ENCODE peak calls at places on chromosomes 6 and 20, in six cellular contexts. One of them, this sample, is unnamed.

GRCh38 chr6:137191670-137192069 is 18.2 kb upstream of the IL22RA2 start:
- DNase-seq in GM12878: no peak
- DNase-seq in GM12892: no peak
- DNase-seq in H1: no peak
- DNase-seq in K562: no peak
- DNase-seq in HepG2: no peak
- DNase-seq in this sample: no peak

GRCh38 chr20:38523697-38524096 is 51.1 kb downstream of the RALGAPB start:
- DNase-seq in GM12878: no peak
- DNase-seq in GM12892: no peak
- DNase-seq in H1: no peak
- DNase-seq in K562: no peak
- DNase-seq in HepG2: no peak
- DNase-seq in this sample: no peak

GRCh38 chr6:29953001-29953436 is 10.7 kb downstream of the HLA-A start:
- DNase-seq in GM12878: no peak
- DNase-seq in GM12892: no peak
- DNase-seq in H1: no peak
- DNase-seq in K562: no peak
- DNase-seq in HepG2: no peak
- DNase-seq in this sample: no peak

GRCh38 chr6:82959385-82959941 is 106.2 kb downstream of the UBE3D start:
- DNase-seq in GM12878: no peak
- DNase-seq in GM12892: no peak
- DNase-seq in H1: peak
- DNase-seq in K562: no peak
- DNase-seq in HepG2: no peak
- DNase-seq in this sample: no peak

GRCh38 chr6:514396-514973 is 122.9 kb downstream of the IRF4 start:
- DNase-seq in GM12878: no peak
- DNase-seq in GM12892: no peak
- DNase-seq in H1: no peak
- DNase-seq in K562: no peak
- DNase-seq in HepG2: no peak
- DNase-seq in this sample: no peak

GRCh38 chr6:9464583-9464982 is 950.3 kb downstream of the TFAP2A start:
- DNase-seq in GM12878: no peak
- DNase-seq in GM12892: no peak
- DNase-seq in H1: no peak
- DNase-seq in K562: no peak
- DNase-seq in HepG2: no peak
- DNase-seq in this sample: no peak

GRCh38 chr6:22026160-22026678 is 270.6 kb downstream of the PRL start:
- DNase-seq in GM12878: no peak
- DNase-seq in GM12892: no peak
- DNase-seq in H1: no peak
- DNase-seq in K562: no peak
- DNase-seq in HepG2: no peak
- DNase-seq in this sample: no peak

GRCh38 chr6:131966443-131966842 is 15.3 kb upstream of the CCN2 start:
- DNase-seq in GM12878: no peak
- DNase-seq in GM12892: no peak
- DNase-seq in H1: no peak
- DNase-seq in K562: no peak
- DNase-seq in HepG2: no peak
- DNase-seq in this sample: no peak

GRCh38 chr6:87115402-87116135 is 20.7 kb upstream of the CGA start:
- DNase-seq in GM12878: no peak
- DNase-seq in GM12892: no peak
- DNase-seq in H1: no peak
- DNase-seq in K562: no peak
- DNase-seq in HepG2: no peak
- DNase-seq in this sample: peak

GRCh38 chr6:107657755-107658461 is 166.2 kb downstream of the SCML4 start:
- DNase-seq in GM12878: peak
- DNase-seq in GM12892: no peak
- DNase-seq in H1: no peak
- DNase-seq in K562: no peak
- DNase-seq in HepG2: no peak
- DNase-seq in this sample: no peak

GRCh38 chr6:75943381-75943780 is 129.1 kb downstream of the IMPG1 start:
- DNase-seq in GM12878: no peak
- DNase-seq in GM12892: no peak
- DNase-seq in H1: no peak
- DNase-seq in K562: no peak
- DNase-seq in HepG2: no peak
- DNase-seq in this sample: no peak

GRCh38 chr6:154861825-154862224 is 128.6 kb downstream of the SCAF8 start:
- DNase-seq in GM12878: no peak
- DNase-seq in GM12892: no peak
- DNase-seq in H1: no peak
- DNase-seq in K562: no peak
- DNase-seq in HepG2: no peak
- DNase-seq in this sample: no peak

GRCh38 chr6:116382587-116382986 is 11.8 kb downstream of the DSE start:
- DNase-seq in GM12878: no peak
- DNase-seq in GM12892: no peak
- DNase-seq in H1: no peak
- DNase-seq in K562: no peak
- DNase-seq in HepG2: no peak
- DNase-seq in this sample: no peak

GRCh38 chr20:56245761-56246160 is 2.8 kb upstream of the MC3R start:
- DNase-seq in GM12878: no peak
- DNase-seq in GM12892: no peak
- DNase-seq in H1: no peak
- DNase-seq in K562: no peak
- DNase-seq in HepG2: no peak
- DNase-seq in this sample: no peak

GRCh38 chr6:80181352-80182081 is 75.0 kb downstream of the BCKDHB start:
- DNase-seq in GM12878: no peak
- DNase-seq in GM12892: no peak
- DNase-seq in H1: no peak
- DNase-seq in K562: no peak
- DNase-seq in HepG2: no peak
- DNase-seq in this sample: no peak

GRCh38 chr6:142846883-142847287 is 98.1 kb downstream of the HIVEP2 start:
- DNase-seq in GM12878: no peak
- DNase-seq in GM12892: no peak
- DNase-seq in H1: no peak
- DNase-seq in K562: no peak
- DNase-seq in HepG2: peak
- DNase-seq in this sample: no peak

GRCh38 chr6:167543602-167544506 is 219.0 kb downstream of the TTLL2 start:
- DNase-seq in GM12878: no peak
- DNase-seq in GM12892: no peak
- DNase-seq in H1: no peak
- DNase-seq in K562: no peak
- DNase-seq in HepG2: no peak
- DNase-seq in this sample: no peak
- TF ChIP-seq POLR2AphosphoS5 in GM12878: no peak
- TF ChIP-seq POLR2AphosphoS5 in GM12892: no peak
- TF ChIP-seq POLR2AphosphoS5 in H1: no peak
- TF ChIP-seq POLR2AphosphoS5 in K562: no peak
- TF ChIP-seq POLR2AphosphoS5 in HepG2: no peak
- TF ChIP-seq POLR2AphosphoS5 in this sample: no peak

DNA sequence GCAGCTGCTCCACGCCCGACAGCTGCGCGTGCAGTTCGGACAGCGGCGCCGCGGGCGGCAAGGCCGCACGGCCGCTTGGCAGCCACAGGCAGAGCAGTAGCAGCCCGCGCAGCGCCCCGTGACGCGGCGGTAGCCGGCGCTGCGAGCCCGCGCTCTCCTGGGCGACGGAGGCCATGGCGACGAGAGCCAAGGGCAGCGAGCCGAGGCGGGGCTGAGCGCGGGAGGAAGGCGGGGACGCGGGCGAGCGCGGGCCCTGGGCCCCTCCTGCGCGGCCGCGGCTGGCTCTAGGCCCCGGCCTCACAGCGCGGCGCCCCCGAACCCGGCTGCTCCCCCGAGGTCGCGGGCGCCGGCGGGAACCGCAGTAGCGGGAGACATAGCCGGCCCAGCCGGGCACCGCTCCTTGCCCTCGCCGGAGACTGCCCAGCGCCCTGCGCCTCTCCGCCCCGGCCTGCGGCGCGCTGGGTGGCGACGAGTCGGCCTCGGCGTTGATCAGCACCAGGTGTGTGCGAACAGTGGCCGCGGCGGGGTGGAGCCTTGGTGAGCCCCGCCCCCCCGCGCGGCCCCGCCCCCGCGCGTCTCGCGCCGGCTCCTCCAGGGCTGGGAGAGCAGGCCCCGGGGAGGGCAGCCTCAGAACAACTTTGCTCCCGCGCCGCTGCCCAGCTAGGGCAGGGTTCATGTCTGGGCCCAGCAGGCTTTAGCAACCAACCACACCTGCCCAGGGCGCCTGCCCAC is at the start of gene LRP11:
- DNase-seq in GM12878: no peak
- DNase-seq in GM12892: peak
- DNase-seq in H1: peak
- DNase-seq in K562: peak
- DNase-seq in HepG2: peak
- DNase-seq in this sample: peak
- TF ChIP-seq TAF1 in GM12878: no peak
- TF ChIP-seq TAF1 in GM12892: no peak
- TF ChIP-seq TAF1 in H1: peak
- TF ChIP-seq TAF1 in K562: peak
- TF ChIP-seq TAF1 in HepG2: peak
- TF ChIP-seq TAF1 in this sample: no peak

GRCh38 chr6:126886106-126886505 is 232.4 kb upstream of the RSPO3 start:
- DNase-seq in GM12878: no peak
- DNase-seq in GM12892: no peak
- DNase-seq in H1: no peak
- DNase-seq in K562: no peak
- DNase-seq in HepG2: no peak
- DNase-seq in this sample: no peak
- TF ChIP-seq POLR2A in GM12878: no peak
- TF ChIP-seq POLR2A in GM12892: no peak
- TF ChIP-seq POLR2A in H1: no peak
- TF ChIP-seq POLR2A in K562: no peak
- TF ChIP-seq POLR2A in HepG2: no peak
- TF ChIP-seq POLR2A in this sample: no peak

GRCh38 chr6:15861486-15861885 is 198.7 kb upstream of the DTNBP1 start:
- DNase-seq in GM12878: no peak
- DNase-seq in GM12892: no peak
- DNase-seq in H1: no peak
- DNase-seq in K562: no peak
- DNase-seq in HepG2: no peak
- DNase-seq in this sample: no peak

GRCh38 chr6:15864708-15865062 is 201.9 kb upstream of the DTNBP1 start:
- DNase-seq in GM12878: no peak
- DNase-seq in GM12892: no peak
- DNase-seq in H1: no peak
- DNase-seq in K562: no peak
- DNase-seq in HepG2: no peak
- DNase-seq in this sample: no peak

DNA sequence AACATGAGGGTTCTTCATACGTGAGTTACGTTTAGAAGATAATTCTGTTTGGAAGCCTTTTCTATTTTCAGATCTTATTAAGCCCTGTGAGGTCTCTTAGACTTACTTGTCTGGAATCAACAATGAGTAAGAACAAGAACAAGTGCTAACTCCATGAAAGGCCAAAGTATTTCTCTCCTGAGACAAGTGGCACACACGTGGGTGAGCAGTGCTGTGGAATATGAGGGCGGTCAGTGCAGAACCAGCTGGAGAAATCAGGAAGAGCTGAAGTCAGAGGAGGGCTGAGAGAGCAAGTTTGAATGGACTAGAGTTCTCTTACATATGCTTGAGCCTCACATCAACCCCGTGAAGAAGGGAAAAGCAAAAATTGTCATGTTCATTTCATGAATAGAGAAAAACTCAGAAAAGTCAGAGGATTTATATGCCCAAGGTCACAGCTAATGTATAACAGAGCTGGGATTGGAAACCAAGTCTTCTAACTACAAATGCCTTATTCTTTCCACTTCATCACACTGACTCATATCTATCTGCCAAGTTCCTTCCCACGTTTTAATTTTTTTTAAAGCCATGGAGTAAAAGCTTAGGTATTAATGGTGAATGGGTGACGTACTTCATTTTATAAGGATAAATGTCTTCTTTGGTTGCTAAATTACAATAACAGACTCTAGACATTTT is 201.3 kb upstream of the DTNBP1 start:
- DNase-seq in GM12878: no peak
- DNase-seq in GM12892: no peak
- DNase-seq in H1: no peak
- DNase-seq in K562: no peak
- DNase-seq in HepG2: no peak
- DNase-seq in this sample: no peak
- TF ChIP-seq POLR2AphosphoS5 in GM12878: no peak
- TF ChIP-seq POLR2AphosphoS5 in GM12892: no peak
- TF ChIP-seq POLR2AphosphoS5 in H1: no peak
- TF ChIP-seq POLR2AphosphoS5 in K562: no peak
- TF ChIP-seq POLR2AphosphoS5 in HepG2: no peak
- TF ChIP-seq POLR2AphosphoS5 in this sample: no peak

GRCh38 chr6:133594551-133594950 is 294.4 kb upstream of the TCF21 start:
- DNase-seq in GM12878: no peak
- DNase-seq in GM12892: no peak
- DNase-seq in H1: no peak
- DNase-seq in K562: no peak
- DNase-seq in HepG2: no peak
- DNase-seq in this sample: no peak
- TF ChIP-seq TAF1 in GM12878: no peak
- TF ChIP-seq TAF1 in GM12892: no peak
- TF ChIP-seq TAF1 in H1: no peak
- TF ChIP-seq TAF1 in K562: no peak
- TF ChIP-seq TAF1 in HepG2: no peak
- TF ChIP-seq TAF1 in this sample: no peak

GRCh38 chr6:52361945-52362442 is at the start of gene PAQR8:
- DNase-seq in GM12878: no peak
- DNase-seq in GM12892: peak
- DNase-seq in H1: no peak
- DNase-seq in K562: peak
- DNase-seq in HepG2: no peak
- DNase-seq in this sample: peak
- TF ChIP-seq POLR2A in GM12878: peak
- TF ChIP-seq POLR2A in GM12892: peak
- TF ChIP-seq POLR2A in H1: no peak
- TF ChIP-seq POLR2A in K562: peak
- TF ChIP-seq POLR2A in HepG2: no peak
- TF ChIP-seq POLR2A in this sample: no peak

GRCh38 chr20:5621305-5621704 is 128.9 kb upstream of the SHLD1 start:
- DNase-seq in GM12878: no peak
- DNase-seq in GM12892: no peak
- DNase-seq in H1: no peak
- DNase-seq in K562: no peak
- DNase-seq in HepG2: no peak
- DNase-seq in this sample: no peak
- TF ChIP-seq POLR2AphosphoS5 in GM12878: no peak
- TF ChIP-seq POLR2AphosphoS5 in GM12892: no peak
- TF ChIP-seq POLR2AphosphoS5 in H1: no peak
- TF ChIP-seq POLR2AphosphoS5 in K562: no peak
- TF ChIP-seq POLR2AphosphoS5 in HepG2: no peak
- TF ChIP-seq POLR2AphosphoS5 in this sample: no peak

DNA sequence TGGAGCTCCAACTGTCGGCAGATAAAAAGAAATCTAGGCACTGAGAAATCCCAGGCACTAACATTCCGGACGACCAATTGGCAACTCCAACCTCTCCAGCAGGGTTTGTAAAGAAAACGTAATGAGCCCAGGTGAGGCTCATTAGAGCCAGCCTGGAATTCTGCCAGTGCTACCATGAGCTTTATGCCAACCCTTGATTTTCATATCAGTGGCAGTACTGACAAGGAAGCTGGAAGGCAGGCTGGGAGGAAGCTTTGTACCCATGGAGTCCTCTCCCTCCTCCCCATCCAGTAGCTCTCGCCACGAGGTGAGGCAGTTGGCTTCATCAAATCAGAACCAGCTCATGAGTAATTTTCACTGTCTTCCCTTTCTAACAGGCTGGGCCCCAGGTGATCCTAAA is 250.2 kb downstream of the ZNF217 start:
- DNase-seq in GM12878: no peak
- DNase-seq in GM12892: no peak
- DNase-seq in H1: no peak
- DNase-seq in K562: no peak
- DNase-seq in HepG2: no peak
- DNase-seq in this sample: no peak
- TF ChIP-seq TAF1 in GM12878: no peak
- TF ChIP-seq TAF1 in GM12892: no peak
- TF ChIP-seq TAF1 in H1: no peak
- TF ChIP-seq TAF1 in K562: no peak
- TF ChIP-seq TAF1 in HepG2: no peak
- TF ChIP-seq TAF1 in this sample: no peak

This sample was measured in GM12891.